ENCODE peak calls at places on chromosomes 6 and 20, in five cellular contexts. K is stimulated activated CD8-positive, alpha-beta memory T cell treated with anti-CD3 and anti-CD28 coated beads, Interleukin-2, amount 100 ng/mL, for 1 hour; Z is A549; J is neural crest cell; Q is substantia nigra. S is an unnamed sample.

GRCh38 chr6:159067334-159067733 is 22.5 kb upstream of the TAGAP start:
- DNase-seq in K (no peak), Z (no peak), J (no peak), Q (no peak), S (no peak)

GRCh38 chr20:54221996-54222890 is 14.4 kb downstream of the PFDN4 start:
- DNase-seq in K (no peak), Z (no peak), J (no peak), Q (no peak), S (peak; percentile 76)

GRCh38 chr6:39958947-39959346 is 24.7 kb upstream of the MOCS1 start:
- DNase-seq in K (no peak), Z (no peak), J (no peak), Q (no peak), S (no peak)

GRCh38 chr6:115004982-115005381 is 662.2 kb upstream of the HS3ST5 start:
- DNase-seq in K (no peak), Z (no peak), J (no peak), Q (no peak), S (peak; percentile 6)

GRCh38 chr20:8656335-8656734 is 412.6 kb upstream of the PLCB4 start:
- DNase-seq in K (no peak), Z (no peak), J (no peak), Q (no peak), S (no peak)

GRCh38 chr6:147156799-147157382 is 47.3 kb upstream of the STXBP5 start:
- DNase-seq in K (no peak), Z (no peak), J (no peak), Q (no peak), S (no peak)

GRCh38 chr20:45545754-45546453 is 1.3 kb downstream of the EPPIN start:
- DNase-seq in K (no peak), Z (peak; percentile 21), J (no peak), Q (no peak), S (peak; percentile 5)

GRCh38 chr6:80641591-80641990 is 535.1 kb downstream of the BCKDHB start:
- DNase-seq in K (no peak), Z (no peak), J (no peak), Q (no peak), S (no peak)

GRCh38 chr6:136225496-136225895 is 24.6 kb downstream of the MTFR2 start:
- DNase-seq in K (no peak), Z (no peak), J (no peak), Q (no peak), S (no peak)

GRCh38 chr20:33954504-33954903 is 39.2 kb upstream of the RALY start:
- DNase-seq in K (no peak), Z (no peak), J (no peak), Q (no peak), S (no peak)

GRCh38 chr6:32868257-32868788 is 14.3 kb downstream of the PSMB9 start:
- DNase-seq in K (peak; percentile 77), Z (peak; percentile 20), J (peak; percentile 85), Q (no peak), S (peak; percentile 40)

GRCh38 chr6:166476061-166476591 is 93.4 kb upstream of the MPC1 start:
- DNase-seq in K (no peak), Z (no peak), J (no peak), Q (no peak), S (no peak)

GRCh38 chr20:33281550-33282146 is 1.4 kb upstream of the BPIFB1 start:
- DNase-seq in K (no peak), Z (no peak), J (no peak), Q (peak; percentile 26), S (peak; percentile 18)

GRCh38 chr6:6623553-6623952 is 35.0 kb downstream of the LY86 start:
- DNase-seq in K (no peak), Z (no peak), J (no peak), Q (no peak), S (no peak)

GRCh38 chr20:63837475-63837874 is 6.4 kb upstream of the ZBTB46 start:
- DNase-seq in K (no peak), Z (no peak), J (no peak), Q (no peak), S (no peak)

GRCh38 chr6:35312076-35312762 is 14.6 kb downstream of the DEF6 start:
- DNase-seq in K (no peak), Z (no peak), J (no peak), Q (no peak), S (no peak)

GRCh38 chr6:155850408-155850841 is 394.8 kb upstream of the NOX3 start:
- DNase-seq in K (no peak), Z (no peak), J (no peak), Q (no peak), S (no peak)

GRCh38 chr6:28589234-28589951 is 63.7 kb downstream of the GPX5 start:
- DNase-seq in K (no peak), Z (peak; percentile 47), J (peak; percentile 61), Q (no peak), S (no peak)

GRCh38 chr6:9161731-9162130 is 726.4 kb upstream of the SLC35B3 start:
- DNase-seq in K (no peak), Z (no peak), J (no peak), Q (no peak), S (no peak)

GRCh38 chr20:53578492-53579222 is 15.0 kb downstream of the ZNF217 start:
- DNase-seq in K (no peak), Z (peak; percentile 90), J (peak; percentile 72), Q (no peak), S (peak; percentile 60)

GRCh38 chr20:51306521-51307358 is 235.8 kb downstream of the NFATC2 start:
- DNase-seq in K (peak; percentile 56), Z (peak; percentile 78), J (peak; percentile 83), Q (peak; percentile 14), S (peak; percentile 68)

GRCh38 chr20:46894579-46894958 is at the start of gene EYA2:
- DNase-seq in K (no peak), Z (peak; percentile 21), J (peak; percentile 17), Q (no peak), S (peak; percentile 31)

GRCh38 chr6:91298543-91299145 is 711.8 kb upstream of the MAP3K7 start:
- DNase-seq in K (no peak), Z (no peak), J (no peak), Q (no peak), S (no peak)

GRCh38 chr6:5025911-5026819 is 22.3 kb upstream of the RPP40 start:
- DNase-seq in K (no peak), Z (no peak), J (peak; percentile 38), Q (no peak), S (peak; percentile 5)

GRCh38 chr6:83893024-83893423 is 33.5 kb downstream of the CYB5R4 start:
- DNase-seq in K (no peak), Z (no peak), J (no peak), Q (no peak), S (no peak)

GRCh38 chr6:111844921-111845320 is 28.3 kb downstream of the FYN start:
- DNase-seq in K (no peak), Z (no peak), J (no peak), Q (no peak), S (no peak)

GRCh38 chr6:142732790-142733189 is 212.2 kb downstream of the HIVEP2 start:
- DNase-seq in K (no peak), Z (no peak), J (no peak), Q (no peak), S (no peak)

GRCh38 chr6:36625161-36625919 is 31.2 kb downstream of the SRSF3 start:
- DNase-seq in K (no peak), Z (no peak), J (no peak), Q (no peak), S (peak; percentile 74)

GRCh38 chr6:113596907-113597583 is 260.1 kb upstream of the MARCKS start:
- DNase-seq in K (no peak), Z (no peak), J (no peak), Q (no peak), S (peak; percentile 64)

GRCh38 chr20:8853805-8854338 is 215.0 kb upstream of the PLCB4 start:
- DNase-seq in K (no peak), Z (peak; percentile 70), J (peak; percentile 28), Q (no peak), S (peak; percentile 72)

GRCh38 chr6:39048481-39049399 is at the start of gene GLP1R:
- DNase-seq in K (no peak), Z (no peak), J (no peak), Q (no peak), S (peak; percentile 5)

GRCh38 chr6:106177786-106178185 is 91.7 kb downstream of the PRDM1 start:
- DNase-seq in K (no peak), Z (no peak), J (no peak), Q (no peak), S (no peak)

GRCh38 chr6:134422426-134423231 is 104.7 kb upstream of the SGK1 start:
- DNase-seq in K (no peak), Z (peak; percentile 59), J (no peak), Q (no peak), S (no peak)

GRCh38 chr6:112282217-112282616 is 27.9 kb upstream of the LAMA4 start:
- DNase-seq in K (no peak), Z (no peak), J (peak; percentile 20), Q (no peak), S (no peak)

S was measured in NCI-H1092 treated with DMSO at 0.1 percent for 48 hours.